ENCODE peak calls at places on chromosome 10, in four cellular contexts. B is activated CD8-positive, alpha-beta T cell treated with anti-CD3 and anti-CD28 coated beads for 36 hours; R is tibial nerve; P is GM23338. U is an unnamed sample.

GRCh38 chr10:47337243-47337642 is 10.9 kb upstream of the RBP3 start:
- DNase-seq in B (no peak), R (no peak), P (no peak), U (no peak)

GRCh38 chr10:124562425-124563060 is 100.9 kb downstream of the LHPP start:
- DNase-seq in B (no peak), R (no peak), P (no peak), U (no peak)

GRCh38 chr10:71780722-71781121 is 7.4 kb upstream of the VSIR start:
- DNase-seq in B (no peak), R (no peak), P (peak; percentile 46), U (peak; percentile 28)

GRCh38 chr10:67815571-67816059 is 22.4 kb downstream of the DNAJC12 start:
- DNase-seq in B (no peak), R (no peak), P (no peak), U (no peak)

GRCh38 chr10:116265686-116266085 is 7.3 kb downstream of the GFRA1 start:
- DNase-seq in B (no peak), R (no peak), P (peak; percentile 7), U (no peak)

GRCh38 chr10:78914060-78914378 is 154.7 kb upstream of the ZMIZ1 start:
- DNase-seq in B (no peak), R (no peak), P (no peak), U (no peak)

GRCh38 chr10:22321831-22322662 is 1.1 kb downstream of the BMI1 start:
- DNase-seq in B (no peak), R (no peak), P (peak; percentile 56), U (peak; percentile 20)

GRCh38 chr10:102988404-102989314 is 70.6 kb downstream of the CNNM2 start:
- DNase-seq in B (no peak), R (no peak), P (no peak), U (no peak)

GRCh38 chr10:51666476-51666875 is 32.9 kb downstream of the CSTF2T start:
- DNase-seq in B (no peak), R (no peak), P (no peak), U (no peak)

GRCh38 chr10:11625019-11625735 is 13.7 kb upstream of the USP6NL start:
- DNase-seq in B (peak; percentile 33), R (no peak), P (no peak), U (peak; percentile 75)

GRCh38 chr10:104907509-104907908 is 266.4 kb downstream of the SORCS3 start:
- DNase-seq in B (no peak), R (no peak), P (no peak), U (no peak)

GRCh38 chr10:32577448-32577847 is 131.5 kb downstream of the CCDC7 start:
- DNase-seq in B (no peak), R (no peak), P (no peak), U (no peak)

GRCh38 chr10:72316386-72316700 is 38.4 kb downstream of the DNAJB12 start:
- DNase-seq in B (no peak), R (no peak), P (no peak), U (no peak)

GRCh38 chr10:113680172-113681111 is 730 bp downstream of the CASP7 start:
- DNase-seq in B (peak; percentile 71), R (peak; percentile 21), P (peak; percentile 47), U (peak; percentile 48)

GRCh38 chr10:71548494-71548846 is 151.8 kb downstream of the CDH23 start:
- DNase-seq in B (peak; percentile 40), R (no peak), P (no peak), U (no peak)

GRCh38 chr10:83982812-83983211 is 156.5 kb upstream of the GHITM start:
- DNase-seq in B (no peak), R (no peak), P (no peak), U (no peak)

GRCh38 chr10:31299119-31299518 is 19.9 kb upstream of the ZEB1 start:
- DNase-seq in B (peak; percentile 4), R (no peak), P (no peak), U (no peak)

GRCh38 chr10:22365233-22365632 is 19.9 kb downstream of the SPAG6 start:
- DNase-seq in B (no peak), R (no peak), P (no peak), U (no peak)

GRCh38 chr10:68598978-68599753 is 39.0 kb downstream of the TET1 start:
- DNase-seq in B (no peak), R (no peak), P (peak; percentile 44), U (no peak)

GRCh38 chr10:78332013-78332412 is 298.4 kb downstream of the RPS24 start:
- DNase-seq in B (no peak), R (no peak), P (no peak), U (no peak)

GRCh38 chr10:30219977-30220751 is 128.9 kb downstream of the MTPAP start:
- DNase-seq in B (no peak), R (no peak), P (no peak), U (peak; percentile 75)

GRCh38 chr10:13882112-13882711 is 295.4 kb downstream of the PRPF18 start:
- DNase-seq in B (no peak), R (no peak), P (peak; percentile 93), U (no peak)

U was measured in OCI-LY7.